ENCODE peak calls at places on chromosomes 11 and 22, in five cellular contexts. Q is kidney, O is Peyer's patch, E is PC-3, X is left lung. Y is an unnamed sample.

GRCh38 chr11:7538023-7538422 is 24.2 kb downstream of the PPFIBP2 start:
- DNase-seq in E (no peak), O (no peak), X (no peak), Q (no peak), Y (peak)

GRCh38 chr22:39024923-39025322 is 4.0 kb downstream of the APOBEC3D start:
- DNase-seq in Q (no peak), X (no peak), E (no peak), O (no peak), Y (no peak)

GRCh38 chr22:44914026-44914721 is 95.6 kb downstream of the PHF21B start:
- DNase-seq in O (no peak), E (no peak), Q (peak), X (no peak), Y (peak)

GRCh38 chr11:64284962-64285884 is at the start of gene GPR137:
- DNase-seq in O (peak), Q (peak), X (peak), E (peak), Y (peak)

GRCh38 chr11:104148074-104148473 is 15.9 kb downstream of the PDGFD start:
- DNase-seq in E (peak), O (no peak), Q (no peak), X (no peak), Y (no peak)

GRCh38 chr11:26191193-26191592 is 140.7 kb upstream of the ANO3 start:
- DNase-seq in Q (peak), X (no peak), E (no peak), O (no peak), Y (no peak)

GRCh38 chr11:113668255-113668654 is 37.9 kb downstream of the TMPRSS5 start:
- DNase-seq in X (no peak), O (no peak), Q (no peak), E (peak), Y (no peak)

GRCh38 chr22:39510529-39511149 is 8.5 kb downstream of the MIEF1 start:
- DNase-seq in O (no peak), E (no peak), X (no peak), Q (no peak), Y (no peak)

GRCh38 chr22:36156515-36157419 is 3.8 kb downstream of the APOL3 start:
- DNase-seq in X (peak), E (peak), O (peak), Q (peak), Y (peak)

GRCh38 chr11:332651-333480 is 12.2 kb upstream of the IFITM3 start:
- DNase-seq in Q (no peak), O (no peak), X (no peak), E (no peak), Y (peak)

GRCh38 chr11:47552086-47552580 is 799 bp downstream of the CELF1 start:
- DNase-seq in Q (peak), X (peak), E (peak), O (peak), Y (peak)

GRCh38 chr11:75319035-75319877 is 32.2 kb downstream of the ARRB1 start:
- DNase-seq in X (no peak), E (peak), O (no peak), Q (peak), Y (no peak)

Y was measured in sigmoid colon.